ENCODE peak calls at places on chromosomes 3 and 15, in seven cellular contexts. One of them, this sample, is unnamed.

GRCh38 chr15:74196175-74196574 is 6.4 kb downstream of the STRA6 start:
- DNase-seq in GM23338: no peak
- DNase-seq in psoas muscle: no peak
- DNase-seq in stomach: peak; percentile 65
- DNase-seq in ovary: peak; percentile 67
- DNase-seq in heart right ventricle: peak; percentile 47
- DNase-seq in HFF-Myc: no peak
- DNase-seq in this sample: no peak

GRCh38 chr3:188270423-188270972 is 116.5 kb downstream of the LPP start:
- DNase-seq in GM23338: no peak
- DNase-seq in psoas muscle: no peak
- DNase-seq in stomach: no peak
- DNase-seq in ovary: no peak
- DNase-seq in heart right ventricle: no peak
- DNase-seq in HFF-Myc: peak; percentile 63
- DNase-seq in this sample: no peak

GRCh38 chr15:25057574-25057973 is 102.8 kb downstream of the SNRPN start:
- DNase-seq in GM23338: no peak
- DNase-seq in psoas muscle: no peak
- DNase-seq in stomach: peak; percentile 9
- DNase-seq in ovary: no peak
- DNase-seq in heart right ventricle: no peak
- DNase-seq in HFF-Myc: no peak
- DNase-seq in this sample: no peak

GRCh38 chr3:104901396-104901795 is 465.3 kb upstream of the ALCAM start:
- DNase-seq in GM23338: no peak
- DNase-seq in psoas muscle: no peak
- DNase-seq in stomach: no peak
- DNase-seq in ovary: no peak
- DNase-seq in heart right ventricle: no peak
- DNase-seq in HFF-Myc: no peak
- DNase-seq in this sample: no peak

GRCh38 chr15:77087213-77087612 is 16.3 kb upstream of the TSPAN3 start:
- DNase-seq in GM23338: no peak
- DNase-seq in psoas muscle: no peak
- DNase-seq in stomach: no peak
- DNase-seq in ovary: no peak
- DNase-seq in heart right ventricle: no peak
- DNase-seq in HFF-Myc: no peak
- DNase-seq in this sample: peak; percentile 55

GRCh38 chr3:150577854-150578253 is 25.3 kb upstream of the SELENOT start:
- DNase-seq in GM23338: no peak
- DNase-seq in psoas muscle: no peak
- DNase-seq in stomach: no peak
- DNase-seq in ovary: no peak
- DNase-seq in heart right ventricle: no peak
- DNase-seq in HFF-Myc: no peak
- DNase-seq in this sample: no peak

GRCh38 chr3:88105325-88105724 is 44.4 kb upstream of the C3orf38 start:
- DNase-seq in GM23338: no peak
- DNase-seq in psoas muscle: no peak
- DNase-seq in stomach: no peak
- DNase-seq in ovary: no peak
- DNase-seq in heart right ventricle: no peak
- DNase-seq in HFF-Myc: no peak
- DNase-seq in this sample: no peak

GRCh38 chr15:93020976-93021772 is 67.8 kb downstream of the RGMA start:
- DNase-seq in GM23338: no peak
- DNase-seq in psoas muscle: no peak
- DNase-seq in stomach: no peak
- DNase-seq in ovary: no peak
- DNase-seq in heart right ventricle: no peak
- DNase-seq in HFF-Myc: no peak
- DNase-seq in this sample: no peak

GRCh38 chr15:39360417-39360816 is 220.5 kb upstream of the THBS1 start:
- DNase-seq in GM23338: no peak
- DNase-seq in psoas muscle: no peak
- DNase-seq in stomach: no peak
- DNase-seq in ovary: no peak
- DNase-seq in heart right ventricle: no peak
- DNase-seq in HFF-Myc: no peak
- DNase-seq in this sample: no peak

GRCh38 chr15:96774216-96774615 is 443.7 kb downstream of the NR2F2 start:
- DNase-seq in GM23338: no peak
- DNase-seq in psoas muscle: no peak
- DNase-seq in stomach: no peak
- DNase-seq in ovary: no peak
- DNase-seq in heart right ventricle: no peak
- DNase-seq in HFF-Myc: no peak
- DNase-seq in this sample: no peak

GRCh38 chr3:81581966-81582599 is 179.4 kb downstream of the GBE1 start:
- DNase-seq in GM23338: peak; percentile 62
- DNase-seq in psoas muscle: no peak
- DNase-seq in stomach: peak; percentile 27
- DNase-seq in ovary: peak; percentile 20
- DNase-seq in heart right ventricle: no peak
- DNase-seq in HFF-Myc: peak; percentile 17
- DNase-seq in this sample: no peak

GRCh38 chr3:48507256-48508061 is 3.5 kb upstream of the SHISA5 start:
- DNase-seq in GM23338: peak; percentile 92
- DNase-seq in psoas muscle: peak; percentile 61
- DNase-seq in stomach: peak; percentile 76
- DNase-seq in ovary: no peak
- DNase-seq in heart right ventricle: peak; percentile 39
- DNase-seq in HFF-Myc: peak; percentile 45
- DNase-seq in this sample: no peak

GRCh38 chr3:46666471-46666845 is 27.0 kb downstream of the ALS2CL start:
- DNase-seq in GM23338: no peak
- DNase-seq in psoas muscle: no peak
- DNase-seq in stomach: peak; percentile 66
- DNase-seq in ovary: no peak
- DNase-seq in heart right ventricle: peak; percentile 59
- DNase-seq in HFF-Myc: no peak
- DNase-seq in this sample: peak; percentile 61

GRCh38 chr3:197508511-197508910 is 47.3 kb downstream of the BDH1 start:
- DNase-seq in GM23338: no peak
- DNase-seq in psoas muscle: no peak
- DNase-seq in stomach: no peak
- DNase-seq in ovary: no peak
- DNase-seq in heart right ventricle: no peak
- DNase-seq in HFF-Myc: no peak
- DNase-seq in this sample: no peak

GRCh38 chr3:33075996-33076395 is 20.9 kb downstream of the GLB1 start:
- DNase-seq in GM23338: no peak
- DNase-seq in psoas muscle: no peak
- DNase-seq in stomach: no peak
- DNase-seq in ovary: no peak
- DNase-seq in heart right ventricle: no peak
- DNase-seq in HFF-Myc: no peak
- DNase-seq in this sample: no peak

GRCh38 chr15:41969851-41970431 is 2.4 kb downstream of the EHD4 start:
- DNase-seq in GM23338: no peak
- DNase-seq in psoas muscle: no peak
- DNase-seq in stomach: peak; percentile 25
- DNase-seq in ovary: no peak
- DNase-seq in heart right ventricle: no peak
- DNase-seq in HFF-Myc: no peak
- DNase-seq in this sample: no peak
- H3K4me3 ChIP-seq in GM23338: no peak overlapping the region
- H3K4me3 ChIP-seq in psoas muscle: peak overlapping the region; percentile 20
- H3K4me3 ChIP-seq in stomach: peak overlapping the region; percentile 81
- H3K4me3 ChIP-seq in ovary: no peak overlapping the region
- H3K4me3 ChIP-seq in heart right ventricle: peak overlapping the region; percentile 90
- H3K4me3 ChIP-seq in HFF-Myc: peak overlapping the region; percentile 77
- H3K4me3 ChIP-seq in this sample: no peak overlapping the region

GRCh38 chr3:147937891-147938290 is 528.7 kb downstream of the ZIC1 start:
- DNase-seq in GM23338: no peak
- DNase-seq in psoas muscle: no peak
- DNase-seq in stomach: no peak
- DNase-seq in ovary: no peak
- DNase-seq in heart right ventricle: no peak
- DNase-seq in HFF-Myc: no peak
- DNase-seq in this sample: no peak

GRCh38 chr3:147940846-147941245 is 531.7 kb downstream of the ZIC1 start:
- DNase-seq in GM23338: no peak
- DNase-seq in psoas muscle: no peak
- DNase-seq in stomach: no peak
- DNase-seq in ovary: no peak
- DNase-seq in heart right ventricle: no peak
- DNase-seq in HFF-Myc: no peak
- DNase-seq in this sample: no peak

GRCh38 chr3:147939425-147940196 is 530.4 kb downstream of the ZIC1 start:
- DNase-seq in GM23338: peak; percentile 20
- DNase-seq in psoas muscle: no peak
- DNase-seq in stomach: no peak
- DNase-seq in ovary: no peak
- DNase-seq in heart right ventricle: no peak
- DNase-seq in HFF-Myc: no peak
- DNase-seq in this sample: no peak

GRCh38 chr3:147941984-147942383 is 532.8 kb downstream of the ZIC1 start:
- DNase-seq in GM23338: no peak
- DNase-seq in psoas muscle: no peak
- DNase-seq in stomach: no peak
- DNase-seq in ovary: no peak
- DNase-seq in heart right ventricle: no peak
- DNase-seq in HFF-Myc: no peak
- DNase-seq in this sample: no peak

DNA sequence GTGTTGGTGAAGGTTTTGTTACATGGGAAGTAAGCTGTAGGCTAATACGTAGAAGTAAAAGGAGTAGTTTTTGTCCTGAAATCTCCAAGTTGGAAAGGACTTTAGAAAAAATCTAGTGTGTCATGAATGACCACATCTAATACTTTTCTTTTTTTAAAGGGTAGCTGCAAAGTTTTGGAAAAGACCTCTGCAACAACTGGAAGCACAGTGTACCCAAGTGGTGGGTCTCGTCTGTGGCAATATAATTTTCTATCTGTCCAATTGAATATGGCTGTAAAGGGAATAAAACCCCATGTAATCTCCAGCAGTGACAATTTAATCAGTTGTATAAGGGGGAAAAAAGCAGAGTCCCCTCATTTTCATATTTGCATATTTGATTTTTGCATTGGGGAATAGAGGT is 531.2 kb downstream of the ZIC1 start:
- DNase-seq in GM23338: no peak
- DNase-seq in psoas muscle: no peak
- DNase-seq in stomach: no peak
- DNase-seq in ovary: no peak
- DNase-seq in heart right ventricle: no peak
- DNase-seq in HFF-Myc: no peak
- DNase-seq in this sample: no peak
- H3K4me3 ChIP-seq in GM23338: no peak overlapping the region
- H3K4me3 ChIP-seq in psoas muscle: peak overlapping the region; percentile 33
- H3K4me3 ChIP-seq in stomach: no peak overlapping the region
- H3K4me3 ChIP-seq in ovary: no peak overlapping the region
- H3K4me3 ChIP-seq in heart right ventricle: peak overlapping the region; percentile 41
- H3K4me3 ChIP-seq in HFF-Myc: no peak overlapping the region
- H3K4me3 ChIP-seq in this sample: no peak overlapping the region

GRCh38 chr15:90192961-90193786 is 8.0 kb upstream of the SEMA4B start:
- DNase-seq in GM23338: no peak
- DNase-seq in psoas muscle: no peak
- DNase-seq in stomach: no peak
- DNase-seq in ovary: no peak
- DNase-seq in heart right ventricle: no peak
- DNase-seq in HFF-Myc: no peak
- DNase-seq in this sample: peak; percentile 92

GRCh38 chr15:90189781-90190467 is 11.2 kb upstream of the SEMA4B start:
- DNase-seq in GM23338: no peak
- DNase-seq in psoas muscle: no peak
- DNase-seq in stomach: no peak
- DNase-seq in ovary: no peak
- DNase-seq in heart right ventricle: no peak
- DNase-seq in HFF-Myc: no peak
- DNase-seq in this sample: no peak

GRCh38 chr15:90191344-90191687 is 9.8 kb upstream of the SEMA4B start:
- DNase-seq in GM23338: no peak
- DNase-seq in psoas muscle: no peak
- DNase-seq in stomach: no peak
- DNase-seq in ovary: no peak
- DNase-seq in heart right ventricle: no peak
- DNase-seq in HFF-Myc: no peak
- DNase-seq in this sample: no peak

GRCh38 chr15:90190606-90191343 is 10.4 kb upstream of the SEMA4B start:
- DNase-seq in GM23338: no peak
- DNase-seq in psoas muscle: no peak
- DNase-seq in stomach: peak; percentile 55
- DNase-seq in ovary: no peak
- DNase-seq in heart right ventricle: no peak
- DNase-seq in HFF-Myc: no peak
- DNase-seq in this sample: no peak

DNA sequence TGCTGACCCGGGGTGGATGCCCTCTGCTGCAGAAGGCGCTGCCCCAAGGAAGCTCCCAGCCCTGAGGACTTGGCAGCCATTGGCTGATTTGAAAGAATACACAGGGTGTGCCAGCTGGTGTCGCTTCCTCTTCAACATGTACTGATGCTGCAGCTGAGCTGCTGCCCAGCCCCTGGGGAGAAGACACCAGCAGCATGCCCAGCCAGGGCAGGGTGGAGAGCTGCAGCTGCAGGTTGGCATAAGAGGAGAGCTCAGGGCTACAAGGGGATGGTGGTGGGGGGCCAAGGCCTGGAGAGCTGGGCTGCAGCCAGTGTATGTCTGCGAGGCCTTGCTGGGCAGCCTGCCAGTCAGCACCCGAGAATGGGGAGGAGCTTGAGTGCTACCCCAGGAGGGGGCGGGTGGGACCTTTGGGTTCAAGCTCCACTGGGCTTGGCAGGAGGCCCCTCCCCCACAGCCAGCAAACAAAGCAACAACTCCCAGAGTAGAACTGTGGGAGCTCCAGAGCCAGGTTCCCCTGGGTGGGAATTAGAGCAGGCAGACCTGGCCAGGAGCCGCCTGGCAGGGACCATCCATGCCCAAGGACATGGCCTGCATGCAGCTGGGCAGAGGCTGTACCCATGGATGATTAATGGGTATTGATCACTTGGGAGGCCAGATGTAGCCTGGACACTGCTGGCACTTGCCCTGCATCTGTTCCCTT is 9.2 kb upstream of the SEMA4B start:
- DNase-seq in GM23338: no peak
- DNase-seq in psoas muscle: peak; percentile 62
- DNase-seq in stomach: peak; percentile 85
- DNase-seq in ovary: peak; percentile 81
- DNase-seq in heart right ventricle: peak; percentile 74
- DNase-seq in HFF-Myc: no peak
- DNase-seq in this sample: peak; percentile 95
- H3K4me3 ChIP-seq in GM23338: no peak overlapping the region
- H3K4me3 ChIP-seq in psoas muscle: no peak overlapping the region
- H3K4me3 ChIP-seq in stomach: no peak overlapping the region
- H3K4me3 ChIP-seq in ovary: no peak overlapping the region
- H3K4me3 ChIP-seq in heart right ventricle: no peak overlapping the region
- H3K4me3 ChIP-seq in HFF-Myc: no peak overlapping the region
- H3K4me3 ChIP-seq in this sample: no peak overlapping the region

DNA sequence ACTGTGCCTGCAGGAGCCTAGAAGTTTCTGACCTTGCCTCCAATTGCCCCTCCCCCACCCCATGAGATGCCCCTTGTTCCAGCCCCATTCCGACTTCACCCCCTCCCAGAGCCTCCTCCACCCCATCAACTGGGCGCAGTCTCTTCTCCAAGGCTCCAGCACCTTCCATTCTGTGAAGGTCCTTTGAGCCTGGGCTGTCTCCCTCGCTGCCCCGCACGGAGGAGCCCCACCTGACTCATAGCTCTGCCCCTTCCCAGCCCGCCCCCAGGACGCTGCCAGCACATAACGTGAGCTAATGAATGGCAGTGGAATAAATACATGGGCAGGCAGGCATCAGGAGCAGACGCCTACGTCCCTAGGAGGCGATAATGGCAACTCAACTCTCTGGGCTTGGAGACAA is 113.1 kb downstream of the NUP210 start:
- DNase-seq in GM23338: no peak
- DNase-seq in psoas muscle: no peak
- DNase-seq in stomach: no peak
- DNase-seq in ovary: no peak
- DNase-seq in heart right ventricle: no peak
- DNase-seq in HFF-Myc: no peak
- DNase-seq in this sample: no peak
- H3K4me3 ChIP-seq in GM23338: no peak overlapping the region
- H3K4me3 ChIP-seq in psoas muscle: no peak overlapping the region
- H3K4me3 ChIP-seq in stomach: no peak overlapping the region
- H3K4me3 ChIP-seq in ovary: no peak overlapping the region
- H3K4me3 ChIP-seq in heart right ventricle: no peak overlapping the region
- H3K4me3 ChIP-seq in HFF-Myc: no peak overlapping the region
- H3K4me3 ChIP-seq in this sample: no peak overlapping the region